ENCODE peak calls at places on chromosomes 16 and 17, in seven cellular contexts. J is breast epithelium; D is stimulated activated CD8-positive, alpha-beta memory T cell treated with anti-CD3 and anti-CD28 coated beads, Interleukin-4, amount 100 ng/mL, for 4 hours; F is AG04450; A is CD8-positive, alpha-beta memory T cell; R is upper lobe of right lung; O is chondrocyte. T is an unnamed sample.

GRCh38 chr16:48576927-48577326 is 33.1 kb downstream of the N4BP1 start:
- DNase-seq in J (no peak), A (no peak), D (no peak), R (no peak), F (no peak), O (no peak), T (peak; percentile 86)

GRCh38 chr16:88917146-88917914 is 50.9 kb upstream of the PABPN1L start:
- DNase-seq in J (no peak), R (no peak), D (no peak), A (no peak), O (no peak), F (no peak), T (no peak)

GRCh38 chr16:46629331-46629843 is 8.2 kb upstream of the SHCBP1 start:
- DNase-seq in D (no peak), A (no peak), J (no peak), R (no peak), O (no peak), F (no peak), T (peak; percentile 71)

GRCh38 chr17:27290916-27291598 is 2.9 kb upstream of the WSB1 start:
- DNase-seq in A (no peak), D (no peak), R (no peak), O (no peak), J (no peak), F (no peak), T (no peak)

GRCh38 chr16:17017442-17017841 is 453.3 kb downstream of the XYLT1 start:
- DNase-seq in R (no peak), F (no peak), O (no peak), A (no peak), J (no peak), D (no peak), T (no peak)

GRCh38 chr17:79991924-79992656 is 43.6 kb downstream of the TBC1D16 start:
- DNase-seq in O (peak; percentile 90), A (no peak), F (no peak), R (no peak), J (no peak), D (no peak), T (no peak)

GRCh38 chr17:76384987-76385891 is 830 bp downstream of the SPHK1 start:
- DNase-seq in O (no peak), R (peak; percentile 74), F (no peak), A (peak; percentile 38), J (no peak), D (no peak), T (peak; percentile 82)

GRCh38 chr16:23491490-23492391 is 18.6 kb downstream of the GGA2 start:
- DNase-seq in J (peak; percentile 73), R (peak; percentile 70), O (no peak), F (no peak), D (no peak), A (no peak), T (peak; percentile 65)

GRCh38 chr17:66021757-66022156 is 170.2 kb downstream of the CEP112 start:
- DNase-seq in J (no peak), O (no peak), D (no peak), F (no peak), A (no peak), R (no peak), T (no peak)

GRCh38 chr16:4323071-4323844 is 7.4 kb downstream of the GLIS2 start:
- DNase-seq in D (no peak), R (peak; percentile 78), O (no peak), F (no peak), J (peak; percentile 66), A (no peak), T (no peak)

GRCh38 chr17:17966399-17966798 is 5.8 kb downstream of the TOM1L2 start:
- DNase-seq in R (no peak), D (no peak), O (no peak), J (no peak), A (no peak), F (no peak), T (no peak)

GRCh38 chr16:30005341-30006094 is 5.3 kb downstream of the DOC2A start:
- DNase-seq in D (no peak), A (no peak), R (no peak), F (no peak), J (no peak), O (no peak), T (peak; percentile 40)

GRCh38 chr16:88617268-88618031 is 20.9 kb upstream of the IL17C start:
- DNase-seq in J (no peak), A (no peak), F (no peak), R (no peak), D (no peak), O (no peak), T (no peak)

GRCh38 chr17:45975640-45976295 is 23.3 kb upstream of the STH start:
- DNase-seq in J (no peak), A (no peak), R (no peak), O (peak; percentile 51), F (no peak), D (no peak), T (no peak)

GRCh38 chr17:46212634-46213435 is 19.6 kb upstream of the KANSL1 start:
- DNase-seq in J (peak; percentile 50), O (no peak), D (peak; percentile 39), A (peak; percentile 56), F (peak; percentile 54), R (no peak), T (peak; percentile 81)

GRCh38 chr17:73311781-73312641 is at the start of gene CDC42EP4:
- DNase-seq in O (peak; percentile 98), A (peak; percentile 77), R (peak; percentile 98), F (no peak), J (peak; percentile 96), D (peak; percentile 49), T (peak; percentile 92)

GRCh38 chr17:41340934-41341861 is 9.4 kb downstream of the KRT33A start:
- DNase-seq in D (no peak), A (peak; percentile 42), F (no peak), O (no peak), J (no peak), R (no peak), T (no peak)

GRCh38 chr16:22321340-22322001 is 24.3 kb downstream of the POLR3E start:
- DNase-seq in O (no peak), J (peak; percentile 60), A (peak; percentile 59), R (peak; percentile 75), F (peak; percentile 47), D (peak; percentile 43), T (peak; percentile 61)

GRCh38 chr17:65876985-65877384 is 314.9 kb downstream of the CEP112 start:
- DNase-seq in A (no peak), O (no peak), F (no peak), R (no peak), D (no peak), J (no peak), T (no peak)

GRCh38 chr16:68286153-68287074 is 22.1 kb downstream of the SLC7A6 start:
- DNase-seq in F (no peak), O (no peak), R (no peak), J (no peak), A (no peak), D (no peak), T (no peak)

GRCh38 chr17:18224428-18225120 is 861 bp upstream of the LLGL1 start:
- DNase-seq in J (no peak), F (no peak), R (no peak), A (no peak), D (no peak), O (no peak), T (no peak)

GRCh38 chr17:45440161-45440859 is 7.6 kb upstream of the ARHGAP27 start:
- DNase-seq in R (peak; percentile 67), F (no peak), A (no peak), D (no peak), J (no peak), O (no peak), T (no peak)

GRCh38 chr16:77289331-77289809 is 90.2 kb downstream of the SYCE1L start:
- DNase-seq in O (no peak), J (no peak), D (no peak), A (no peak), R (no peak), F (no peak), T (peak; percentile 90)

T was measured in M059J.